ENCODE peak calls at places on chromosome 6, in seven cellular contexts. One of them, this sample, is unnamed.

GRCh38 chr6:28446818-28447511 is 3.7 kb upstream of the ZSCAN23 start:
- DNase-seq in pancreas: no peak
- DNase-seq in RWPE1: no peak
- DNase-seq in endothelial cell: peak; percentile 19
- DNase-seq in GM10248: no peak
- DNase-seq in psoas muscle: no peak
- DNase-seq in brain microvascular endothelial cell: peak; percentile 3
- DNase-seq in this sample: peak; percentile 25

GRCh38 chr6:167567142-167568033 is 242.5 kb downstream of the TTLL2 start:
- DNase-seq in RWPE1: no peak
- DNase-seq in psoas muscle: peak; percentile 87
- DNase-seq in endothelial cell: no peak
- DNase-seq in pancreas: no peak
- DNase-seq in GM10248: no peak
- DNase-seq in brain microvascular endothelial cell: no peak
- DNase-seq in this sample: peak; percentile 33

GRCh38 chr6:111113731-111114438 is 26.6 kb downstream of the SLC16A10 start:
- DNase-seq in endothelial cell: no peak
- DNase-seq in psoas muscle: peak; percentile 69
- DNase-seq in pancreas: no peak
- DNase-seq in GM10248: no peak
- DNase-seq in brain microvascular endothelial cell: peak; percentile 81
- DNase-seq in RWPE1: no peak
- DNase-seq in this sample: no peak

GRCh38 chr6:63351995-63352586 is 32.3 kb upstream of the LGSN start:
- DNase-seq in brain microvascular endothelial cell: no peak
- DNase-seq in pancreas: no peak
- DNase-seq in GM10248: peak; percentile 29
- DNase-seq in endothelial cell: no peak
- DNase-seq in RWPE1: peak; percentile 16
- DNase-seq in psoas muscle: no peak
- DNase-seq in this sample: no peak

GRCh38 chr6:137874204-137875001 is 7.3 kb downstream of the TNFAIP3 start:
- DNase-seq in pancreas: no peak
- DNase-seq in psoas muscle: no peak
- DNase-seq in brain microvascular endothelial cell: no peak
- DNase-seq in RWPE1: no peak
- DNase-seq in endothelial cell: no peak
- DNase-seq in GM10248: no peak
- DNase-seq in this sample: no peak

GRCh38 chr6:160030103-160030502 is 61.2 kb downstream of the IGF2R start:
- DNase-seq in pancreas: peak; percentile 76
- DNase-seq in GM10248: no peak
- DNase-seq in RWPE1: peak; percentile 95
- DNase-seq in brain microvascular endothelial cell: peak; percentile 95
- DNase-seq in psoas muscle: peak; percentile 95
- DNase-seq in endothelial cell: no peak
- DNase-seq in this sample: peak; percentile 89

GRCh38 chr6:63527658-63528514 is 44.4 kb upstream of the LOC128125822 start:
- DNase-seq in pancreas: no peak
- DNase-seq in endothelial cell: no peak
- DNase-seq in psoas muscle: peak; percentile 62
- DNase-seq in RWPE1: peak; percentile 94
- DNase-seq in GM10248: no peak
- DNase-seq in brain microvascular endothelial cell: peak; percentile 96
- DNase-seq in this sample: no peak

GRCh38 chr6:624979-625378 is 31.9 kb downstream of the HUS1B start:
- DNase-seq in psoas muscle: no peak
- DNase-seq in RWPE1: peak; percentile 3
- DNase-seq in GM10248: no peak
- DNase-seq in brain microvascular endothelial cell: peak; percentile 19
- DNase-seq in endothelial cell: no peak
- DNase-seq in pancreas: no peak
- DNase-seq in this sample: no peak

GRCh38 chr6:80182291-80182690 is 75.8 kb downstream of the BCKDHB start:
- DNase-seq in endothelial cell: no peak
- DNase-seq in brain microvascular endothelial cell: no peak
- DNase-seq in psoas muscle: no peak
- DNase-seq in GM10248: no peak
- DNase-seq in RWPE1: peak; percentile 72
- DNase-seq in pancreas: no peak
- DNase-seq in this sample: no peak

GRCh38 chr6:66086532-66086931 is 379.5 kb upstream of the EYS start:
- DNase-seq in pancreas: no peak
- DNase-seq in brain microvascular endothelial cell: no peak
- DNase-seq in RWPE1: no peak
- DNase-seq in psoas muscle: no peak
- DNase-seq in endothelial cell: no peak
- DNase-seq in GM10248: no peak
- DNase-seq in this sample: no peak

GRCh38 chr6:124829822-124830221 is 132.4 kb upstream of the RNF217 start:
- DNase-seq in GM10248: no peak
- DNase-seq in RWPE1: no peak
- DNase-seq in psoas muscle: no peak
- DNase-seq in endothelial cell: no peak
- DNase-seq in pancreas: no peak
- DNase-seq in brain microvascular endothelial cell: no peak
- DNase-seq in this sample: no peak

GRCh38 chr6:68633654-68634502 is 1.2 kb upstream of the ADGRB3 start:
- DNase-seq in psoas muscle: no peak
- DNase-seq in endothelial cell: no peak
- DNase-seq in pancreas: no peak
- DNase-seq in RWPE1: no peak
- DNase-seq in GM10248: no peak
- DNase-seq in brain microvascular endothelial cell: no peak
- DNase-seq in this sample: no peak

GRCh38 chr6:127186889-127187288 is 68.4 kb downstream of the RSPO3 start:
- DNase-seq in RWPE1: no peak
- DNase-seq in brain microvascular endothelial cell: no peak
- DNase-seq in psoas muscle: peak; percentile 86
- DNase-seq in pancreas: no peak
- DNase-seq in endothelial cell: peak; percentile 67
- DNase-seq in GM10248: peak; percentile 26
- DNase-seq in this sample: no peak

GRCh38 chr6:161031721-161032495 is 40.3 kb downstream of the MAP3K4 start:
- DNase-seq in GM10248: no peak
- DNase-seq in psoas muscle: no peak
- DNase-seq in endothelial cell: no peak
- DNase-seq in RWPE1: peak; percentile 13
- DNase-seq in brain microvascular endothelial cell: peak; percentile 56
- DNase-seq in pancreas: no peak
- DNase-seq in this sample: no peak

GRCh38 chr6:137808191-137808590 is 58.9 kb upstream of the TNFAIP3 start:
- DNase-seq in GM10248: no peak
- DNase-seq in RWPE1: peak; percentile 84
- DNase-seq in psoas muscle: no peak
- DNase-seq in endothelial cell: no peak
- DNase-seq in pancreas: no peak
- DNase-seq in brain microvascular endothelial cell: peak; percentile 61
- DNase-seq in this sample: no peak

GRCh38 chr6:148335582-148335981 is 7.1 kb upstream of the SASH1 start:
- DNase-seq in psoas muscle: no peak
- DNase-seq in pancreas: no peak
- DNase-seq in endothelial cell: no peak
- DNase-seq in brain microvascular endothelial cell: peak; percentile 27
- DNase-seq in RWPE1: peak; percentile 86
- DNase-seq in GM10248: no peak
- DNase-seq in this sample: no peak

GRCh38 chr6:139150915-139151314 is 16.0 kb downstream of the HECA start:
- DNase-seq in endothelial cell: no peak
- DNase-seq in GM10248: no peak
- DNase-seq in psoas muscle: no peak
- DNase-seq in brain microvascular endothelial cell: no peak
- DNase-seq in pancreas: no peak
- DNase-seq in RWPE1: peak; percentile 16
- DNase-seq in this sample: no peak

GRCh38 chr6:151137441-151137984 is 102.3 kb upstream of the AKAP12 start:
- DNase-seq in GM10248: no peak
- DNase-seq in psoas muscle: no peak
- DNase-seq in RWPE1: no peak
- DNase-seq in brain microvascular endothelial cell: no peak
- DNase-seq in endothelial cell: no peak
- DNase-seq in pancreas: no peak
- DNase-seq in this sample: no peak

GRCh38 chr6:41642090-41642959 is 4.1 kb downstream of the MDFI start:
- DNase-seq in psoas muscle: no peak
- DNase-seq in endothelial cell: no peak
- DNase-seq in brain microvascular endothelial cell: no peak
- DNase-seq in pancreas: no peak
- DNase-seq in RWPE1: no peak
- DNase-seq in GM10248: no peak
- DNase-seq in this sample: no peak

GRCh38 chr6:124054034-124054433 is 250.4 kb downstream of the NKAIN2 start:
- DNase-seq in RWPE1: no peak
- DNase-seq in brain microvascular endothelial cell: no peak
- DNase-seq in endothelial cell: no peak
- DNase-seq in GM10248: no peak
- DNase-seq in psoas muscle: no peak
- DNase-seq in pancreas: no peak
- DNase-seq in this sample: no peak

GRCh38 chr6:20991910-20992309 is 457.7 kb downstream of the CDKAL1 start:
- DNase-seq in brain microvascular endothelial cell: no peak
- DNase-seq in pancreas: no peak
- DNase-seq in psoas muscle: no peak
- DNase-seq in GM10248: no peak
- DNase-seq in endothelial cell: no peak
- DNase-seq in RWPE1: no peak
- DNase-seq in this sample: no peak

GRCh38 chr6:78611097-78611625 is 256.2 kb upstream of the IRAK1BP1 start:
- DNase-seq in psoas muscle: no peak
- DNase-seq in pancreas: no peak
- DNase-seq in RWPE1: no peak
- DNase-seq in brain microvascular endothelial cell: no peak
- DNase-seq in GM10248: no peak
- DNase-seq in endothelial cell: no peak
- DNase-seq in this sample: no peak

GRCh38 chr6:95099410-95099809 is 477.9 kb upstream of the MANEA start:
- DNase-seq in endothelial cell: no peak
- DNase-seq in RWPE1: no peak
- DNase-seq in brain microvascular endothelial cell: no peak
- DNase-seq in psoas muscle: no peak
- DNase-seq in GM10248: no peak
- DNase-seq in pancreas: no peak
- DNase-seq in this sample: no peak

GRCh38 chr6:157561929-157562810 is 181.2 kb downstream of the ZDHHC14 start:
- DNase-seq in GM10248: peak; percentile 76
- DNase-seq in pancreas: no peak
- DNase-seq in endothelial cell: no peak
- DNase-seq in RWPE1: no peak
- DNase-seq in psoas muscle: no peak
- DNase-seq in brain microvascular endothelial cell: no peak
- DNase-seq in this sample: no peak

GRCh38 chr6:141598487-141598886 is 534.2 kb upstream of the GJE1 start:
- DNase-seq in endothelial cell: no peak
- DNase-seq in GM10248: no peak
- DNase-seq in RWPE1: no peak
- DNase-seq in pancreas: no peak
- DNase-seq in psoas muscle: no peak
- DNase-seq in brain microvascular endothelial cell: no peak
- DNase-seq in this sample: no peak

GRCh38 chr6:34196116-34196832 is 40.4 kb upstream of the HMGA1 start:
- DNase-seq in endothelial cell: peak; percentile 79
- DNase-seq in RWPE1: peak; percentile 77
- DNase-seq in psoas muscle: peak; percentile 94
- DNase-seq in pancreas: peak; percentile 93
- DNase-seq in brain microvascular endothelial cell: peak; percentile 42
- DNase-seq in GM10248: peak; percentile 93
- DNase-seq in this sample: peak; percentile 88

GRCh38 chr6:161417712-161418457 is 144.0 kb upstream of the AGPAT4 start:
- DNase-seq in pancreas: peak; percentile 86
- DNase-seq in RWPE1: no peak
- DNase-seq in psoas muscle: peak; percentile 69
- DNase-seq in GM10248: no peak
- DNase-seq in endothelial cell: no peak
- DNase-seq in brain microvascular endothelial cell: peak; percentile 96
- DNase-seq in this sample: no peak

GRCh38 chr6:157381631-157382621 is 936 bp downstream of the ZDHHC14 start:
- DNase-seq in pancreas: peak; percentile 75
- DNase-seq in GM10248: peak; percentile 67
- DNase-seq in RWPE1: peak; percentile 54
- DNase-seq in psoas muscle: peak; percentile 81
- DNase-seq in brain microvascular endothelial cell: peak; percentile 40
- DNase-seq in endothelial cell: peak; percentile 58
- DNase-seq in this sample: no peak

GRCh38 chr6:107061125-107062020 is 33.4 kb downstream of the MTRES1 start:
- DNase-seq in endothelial cell: no peak
- DNase-seq in psoas muscle: no peak
- DNase-seq in GM10248: peak; percentile 37
- DNase-seq in pancreas: no peak
- DNase-seq in brain microvascular endothelial cell: no peak
- DNase-seq in RWPE1: no peak
- DNase-seq in this sample: no peak

DNA sequence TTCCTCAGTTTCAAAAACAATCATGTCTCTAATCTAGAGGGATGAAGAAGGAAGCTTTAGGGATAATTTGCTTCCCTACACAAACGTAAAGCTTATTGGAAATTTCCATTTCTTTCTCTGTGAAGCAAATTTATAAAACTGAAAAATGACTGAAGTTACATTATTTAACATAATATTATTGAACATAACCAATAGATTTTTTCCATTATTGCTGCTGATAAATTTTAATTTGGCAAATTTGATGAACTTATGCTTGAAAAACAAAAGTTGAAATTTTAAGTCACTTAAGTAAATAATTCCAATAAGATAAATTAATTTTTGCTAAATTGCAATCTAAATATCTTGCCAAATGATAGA is 140.9 kb downstream of the GMDS start:
- DNase-seq in RWPE1: no peak
- DNase-seq in GM10248: no peak
- DNase-seq in brain microvascular endothelial cell: no peak
- DNase-seq in endothelial cell: no peak
- DNase-seq in pancreas: no peak
- DNase-seq in psoas muscle: no peak
- DNase-seq in this sample: no peak
- TF ChIP-seq CTCF in RWPE1: peak; percentile 9
- TF ChIP-seq CTCF in GM10248: no peak
- TF ChIP-seq CTCF in brain microvascular endothelial cell: no peak
- TF ChIP-seq CTCF in endothelial cell: peak; percentile 39
- TF ChIP-seq CTCF in pancreas: peak; percentile 46
- TF ChIP-seq CTCF in psoas muscle: no peak
- TF ChIP-seq CTCF in this sample: peak; percentile 21

GRCh38 chr6:18031189-18031588 is 43.8 kb upstream of the KIF13A start:
- DNase-seq in brain microvascular endothelial cell: no peak
- DNase-seq in psoas muscle: no peak
- DNase-seq in GM10248: no peak
- DNase-seq in RWPE1: no peak
- DNase-seq in pancreas: no peak
- DNase-seq in endothelial cell: no peak
- DNase-seq in this sample: no peak
- TF ChIP-seq CTCF in brain microvascular endothelial cell: no peak
- TF ChIP-seq CTCF in psoas muscle: no peak
- TF ChIP-seq CTCF in GM10248: no peak
- TF ChIP-seq CTCF in RWPE1: no peak
- TF ChIP-seq CTCF in pancreas: no peak
- TF ChIP-seq CTCF in endothelial cell: no peak
- TF ChIP-seq CTCF in this sample: no peak

GRCh38 chr6:24359640-24360454 is 2.0 kb upstream of the DCDC2 start:
- DNase-seq in brain microvascular endothelial cell: peak; percentile 72
- DNase-seq in pancreas: peak; percentile 95
- DNase-seq in psoas muscle: peak; percentile 82
- DNase-seq in endothelial cell: peak; percentile 97
- DNase-seq in GM10248: peak; percentile 69
- DNase-seq in RWPE1: peak; percentile 41
- DNase-seq in this sample: peak; percentile 82
- TF ChIP-seq CTCF in brain microvascular endothelial cell: peak; percentile 92
- TF ChIP-seq CTCF in pancreas: peak; percentile 72
- TF ChIP-seq CTCF in psoas muscle: peak; percentile 69
- TF ChIP-seq CTCF in endothelial cell: peak; percentile 98
- TF ChIP-seq CTCF in GM10248: peak; percentile 91
- TF ChIP-seq CTCF in RWPE1: peak; percentile 73
- TF ChIP-seq CTCF in this sample: peak; percentile 86

GRCh38 chr6:50264995-50265571 is 215.4 kb upstream of the DEFB112 start:
- DNase-seq in endothelial cell: peak; percentile 24
- DNase-seq in pancreas: no peak
- DNase-seq in psoas muscle: no peak
- DNase-seq in RWPE1: no peak
- DNase-seq in GM10248: no peak
- DNase-seq in brain microvascular endothelial cell: peak; percentile 9
- DNase-seq in this sample: no peak
- TF ChIP-seq CTCF in endothelial cell: peak; percentile 32
- TF ChIP-seq CTCF in pancreas: no peak
- TF ChIP-seq CTCF in psoas muscle: no peak
- TF ChIP-seq CTCF in RWPE1: peak; percentile 23
- TF ChIP-seq CTCF in GM10248: peak; percentile 15
- TF ChIP-seq CTCF in brain microvascular endothelial cell: peak; percentile 49
- TF ChIP-seq CTCF in this sample: no peak